ENCODE peak calls at places on chromosomes 1 and 21, in seven cellular contexts. One of them, this sample, is unnamed.

GRCh38 chr1:203291201-203292096 is 13.9 kb upstream of the BTG2 start:
- DNase-seq in prostate gland: no peak
- DNase-seq in OCI-LY7: no peak
- DNase-seq in BJ: no peak
- DNase-seq in fibroblast of lung: no peak
- DNase-seq in HCT116: no peak
- DNase-seq in left ventricle myocardium inferior: no peak
- DNase-seq in this sample: no peak

GRCh38 chr1:58358311-58358710 is 188.2 kb downstream of the OMA1 start:
- DNase-seq in prostate gland: no peak
- DNase-seq in OCI-LY7: no peak
- DNase-seq in BJ: peak; percentile 40
- DNase-seq in fibroblast of lung: no peak
- DNase-seq in HCT116: no peak
- DNase-seq in left ventricle myocardium inferior: no peak
- DNase-seq in this sample: no peak

GRCh38 chr1:155729031-155729898 is 40.4 kb downstream of the DAP3 start:
- DNase-seq in prostate gland: peak; percentile 65
- DNase-seq in OCI-LY7: peak; percentile 47
- DNase-seq in BJ: no peak
- DNase-seq in fibroblast of lung: peak; percentile 58
- DNase-seq in HCT116: peak; percentile 38
- DNase-seq in left ventricle myocardium inferior: no peak
- DNase-seq in this sample: peak; percentile 75

GRCh38 chr1:17120962-17121837 is 1.9 kb upstream of the PADI2 start:
- DNase-seq in prostate gland: peak; percentile 42
- DNase-seq in OCI-LY7: no peak
- DNase-seq in BJ: no peak
- DNase-seq in fibroblast of lung: peak; percentile 80
- DNase-seq in HCT116: no peak
- DNase-seq in left ventricle myocardium inferior: no peak
- DNase-seq in this sample: peak; percentile 43

GRCh38 chr1:48048064-48048463 is 50.9 kb upstream of the TRABD2B start:
- DNase-seq in prostate gland: no peak
- DNase-seq in OCI-LY7: no peak
- DNase-seq in BJ: no peak
- DNase-seq in fibroblast of lung: peak; percentile 51
- DNase-seq in HCT116: no peak
- DNase-seq in left ventricle myocardium inferior: peak; percentile 30
- DNase-seq in this sample: peak; percentile 30

GRCh38 chr1:216604771-216605170 is 118.5 kb downstream of the ESRRG start:
- DNase-seq in prostate gland: no peak
- DNase-seq in OCI-LY7: no peak
- DNase-seq in BJ: no peak
- DNase-seq in fibroblast of lung: no peak
- DNase-seq in HCT116: no peak
- DNase-seq in left ventricle myocardium inferior: no peak
- DNase-seq in this sample: no peak

GRCh38 chr1:1471389-1472045 is at the start of gene ATAD3B:
- DNase-seq in prostate gland: peak; percentile 92
- DNase-seq in OCI-LY7: peak; percentile 92
- DNase-seq in BJ: peak; percentile 47
- DNase-seq in fibroblast of lung: peak; percentile 92
- DNase-seq in HCT116: peak; percentile 86
- DNase-seq in left ventricle myocardium inferior: peak; percentile 96
- DNase-seq in this sample: peak; percentile 95

GRCh38 chr1:155318082-155318481 is 2.6 kb upstream of the RUSC1 start:
- DNase-seq in prostate gland: no peak
- DNase-seq in OCI-LY7: no peak
- DNase-seq in BJ: no peak
- DNase-seq in fibroblast of lung: no peak
- DNase-seq in HCT116: no peak
- DNase-seq in left ventricle myocardium inferior: no peak
- DNase-seq in this sample: no peak

GRCh38 chr1:31787261-31787660 is 23.1 kb upstream of the ADGRB2 start:
- DNase-seq in prostate gland: no peak
- DNase-seq in OCI-LY7: no peak
- DNase-seq in BJ: no peak
- DNase-seq in fibroblast of lung: no peak
- DNase-seq in HCT116: no peak
- DNase-seq in left ventricle myocardium inferior: no peak
- DNase-seq in this sample: no peak

GRCh38 chr1:223714849-223715709 is 2.7 kb downstream of the CAPN2 start:
- DNase-seq in prostate gland: peak; percentile 50
- DNase-seq in OCI-LY7: no peak
- DNase-seq in BJ: peak; percentile 75
- DNase-seq in fibroblast of lung: peak; percentile 95
- DNase-seq in HCT116: peak; percentile 66
- DNase-seq in left ventricle myocardium inferior: no peak
- DNase-seq in this sample: no peak

GRCh38 chr1:155946633-155947219 is 5.3 kb downstream of the RXFP4 start:
- DNase-seq in prostate gland: no peak
- DNase-seq in OCI-LY7: no peak
- DNase-seq in BJ: no peak
- DNase-seq in fibroblast of lung: no peak
- DNase-seq in HCT116: no peak
- DNase-seq in left ventricle myocardium inferior: no peak
- DNase-seq in this sample: no peak

GRCh38 chr1:178768423-178768822 is 43.4 kb downstream of the RALGPS2 start:
- DNase-seq in prostate gland: no peak
- DNase-seq in OCI-LY7: peak; percentile 46
- DNase-seq in BJ: no peak
- DNase-seq in fibroblast of lung: peak; percentile 8
- DNase-seq in HCT116: peak; percentile 10
- DNase-seq in left ventricle myocardium inferior: no peak
- DNase-seq in this sample: peak; percentile 40

GRCh38 chr1:193077991-193078390 is 18.6 kb downstream of the RO60 start:
- DNase-seq in prostate gland: no peak
- DNase-seq in OCI-LY7: no peak
- DNase-seq in BJ: no peak
- DNase-seq in fibroblast of lung: peak; percentile 63
- DNase-seq in HCT116: no peak
- DNase-seq in left ventricle myocardium inferior: no peak
- DNase-seq in this sample: no peak

GRCh38 chr1:111743679-111744101 is 4.5 kb upstream of the INKA2 start:
- DNase-seq in prostate gland: no peak
- DNase-seq in OCI-LY7: no peak
- DNase-seq in BJ: no peak
- DNase-seq in fibroblast of lung: peak; percentile 36
- DNase-seq in HCT116: no peak
- DNase-seq in left ventricle myocardium inferior: peak; percentile 51
- DNase-seq in this sample: no peak

GRCh38 chr1:206470692-206471414 is 577 bp downstream of the IKBKE start:
- DNase-seq in prostate gland: no peak
- DNase-seq in OCI-LY7: peak; percentile 77
- DNase-seq in BJ: no peak
- DNase-seq in fibroblast of lung: peak; percentile 89
- DNase-seq in HCT116: no peak
- DNase-seq in left ventricle myocardium inferior: no peak
- DNase-seq in this sample: no peak

GRCh38 chr1:66489972-66490601 is 43.9 kb upstream of the SGIP1 start:
- DNase-seq in prostate gland: no peak
- DNase-seq in OCI-LY7: no peak
- DNase-seq in BJ: no peak
- DNase-seq in fibroblast of lung: no peak
- DNase-seq in HCT116: no peak
- DNase-seq in left ventricle myocardium inferior: no peak
- DNase-seq in this sample: peak; percentile 22

GRCh38 chr21:32143222-32143939 is 135.5 kb downstream of the MIS18A start:
- DNase-seq in prostate gland: no peak
- DNase-seq in OCI-LY7: no peak
- DNase-seq in BJ: peak; percentile 37
- DNase-seq in fibroblast of lung: peak; percentile 9
- DNase-seq in HCT116: no peak
- DNase-seq in left ventricle myocardium inferior: peak; percentile 23
- DNase-seq in this sample: no peak

GRCh38 chr1:27090921-27091320 is 64.0 kb downstream of the SLC9A1 start:
- DNase-seq in prostate gland: no peak
- DNase-seq in OCI-LY7: no peak
- DNase-seq in BJ: no peak
- DNase-seq in fibroblast of lung: no peak
- DNase-seq in HCT116: no peak
- DNase-seq in left ventricle myocardium inferior: no peak
- DNase-seq in this sample: no peak

GRCh38 chr1:85102479-85102878 is 54.2 kb upstream of the MCOLN3 start:
- DNase-seq in prostate gland: no peak
- DNase-seq in OCI-LY7: no peak
- DNase-seq in BJ: no peak
- DNase-seq in fibroblast of lung: no peak
- DNase-seq in HCT116: no peak
- DNase-seq in left ventricle myocardium inferior: no peak
- DNase-seq in this sample: no peak

GRCh38 chr1:109787211-109787844 is 23.6 kb upstream of the EPS8L3 start:
- DNase-seq in prostate gland: no peak
- DNase-seq in OCI-LY7: no peak
- DNase-seq in BJ: no peak
- DNase-seq in fibroblast of lung: peak; percentile 52
- DNase-seq in HCT116: peak; percentile 42
- DNase-seq in left ventricle myocardium inferior: peak; percentile 9
- DNase-seq in this sample: no peak

GRCh38 chr1:181350146-181350545 is 133.2 kb upstream of the CACNA1E start:
- DNase-seq in prostate gland: no peak
- DNase-seq in OCI-LY7: no peak
- DNase-seq in BJ: no peak
- DNase-seq in fibroblast of lung: no peak
- DNase-seq in HCT116: no peak
- DNase-seq in left ventricle myocardium inferior: no peak
- DNase-seq in this sample: no peak

GRCh38 chr1:16174261-16174871 is 18.5 kb upstream of the EPHA2 start:
- DNase-seq in prostate gland: no peak
- DNase-seq in OCI-LY7: no peak
- DNase-seq in BJ: no peak
- DNase-seq in fibroblast of lung: no peak
- DNase-seq in HCT116: no peak
- DNase-seq in left ventricle myocardium inferior: no peak
- DNase-seq in this sample: no peak

GRCh38 chr1:27509127-27510080 is 19.4 kb upstream of the WASF2 start:
- DNase-seq in prostate gland: no peak
- DNase-seq in OCI-LY7: no peak
- DNase-seq in BJ: no peak
- DNase-seq in fibroblast of lung: no peak
- DNase-seq in HCT116: no peak
- DNase-seq in left ventricle myocardium inferior: no peak
- DNase-seq in this sample: no peak

GRCh38 chr21:28454978-28455600 is 537.6 kb downstream of the LTN1 start:
- DNase-seq in prostate gland: no peak
- DNase-seq in OCI-LY7: no peak
- DNase-seq in BJ: no peak
- DNase-seq in fibroblast of lung: peak; percentile 61
- DNase-seq in HCT116: no peak
- DNase-seq in left ventricle myocardium inferior: no peak
- DNase-seq in this sample: no peak

GRCh38 chr1:179129702-179130473 is 48.0 kb downstream of the TOR3A start:
- DNase-seq in prostate gland: no peak
- DNase-seq in OCI-LY7: peak; percentile 78
- DNase-seq in BJ: no peak
- DNase-seq in fibroblast of lung: peak; percentile 36
- DNase-seq in HCT116: no peak
- DNase-seq in left ventricle myocardium inferior: no peak
- DNase-seq in this sample: no peak

GRCh38 chr1:171816300-171816901 is 24.9 kb upstream of the DNM3 start:
- DNase-seq in prostate gland: no peak
- DNase-seq in OCI-LY7: no peak
- DNase-seq in BJ: no peak
- DNase-seq in fibroblast of lung: no peak
- DNase-seq in HCT116: no peak
- DNase-seq in left ventricle myocardium inferior: no peak
- DNase-seq in this sample: no peak
- TF ChIP-seq CTCF in prostate gland: no peak
- TF ChIP-seq CTCF in OCI-LY7: no peak
- TF ChIP-seq CTCF in BJ: no peak
- TF ChIP-seq CTCF in fibroblast of lung: no peak
- TF ChIP-seq CTCF in HCT116: no peak
- TF ChIP-seq CTCF in left ventricle myocardium inferior: no peak
- TF ChIP-seq CTCF in this sample: no peak

DNA sequence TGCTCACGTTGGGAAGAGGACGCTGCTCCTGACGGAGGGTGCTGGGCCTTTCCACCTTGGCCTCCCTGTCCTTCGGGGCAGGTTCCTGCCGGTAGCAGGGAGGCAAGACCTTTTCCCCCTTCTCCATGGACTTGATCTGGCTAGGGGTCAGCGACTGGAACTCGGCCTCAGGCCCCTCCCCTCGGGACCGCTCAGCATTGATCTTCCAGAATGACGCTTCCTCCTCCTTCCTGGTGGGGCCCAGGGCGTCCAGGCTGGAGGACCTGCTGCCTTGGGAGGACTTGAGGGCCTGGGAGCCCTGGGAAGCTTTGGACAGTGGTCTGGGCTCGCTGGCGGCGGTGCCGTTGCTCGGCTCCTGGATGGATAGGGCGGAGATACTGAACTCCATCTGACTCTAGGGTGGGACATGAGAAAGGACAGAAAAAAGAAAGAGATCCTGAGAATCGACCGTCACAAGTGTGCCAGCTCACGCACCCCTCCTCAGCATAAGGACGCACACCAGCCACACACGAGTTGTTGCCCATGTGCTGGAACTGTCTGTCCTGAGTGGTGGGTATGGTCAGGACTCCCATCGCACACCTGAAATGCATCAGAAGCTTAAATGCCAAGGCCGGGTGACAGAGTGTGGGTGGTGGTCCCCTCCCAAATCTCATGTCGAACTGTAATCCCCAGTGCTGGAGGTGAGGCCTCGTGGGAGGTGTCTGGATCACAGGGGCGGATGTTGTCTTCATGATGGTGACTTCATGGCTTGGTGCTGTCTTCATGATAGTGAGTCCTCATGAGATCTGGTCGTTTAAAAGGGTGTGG is 24.6 kb downstream of the C1orf198 start:
- DNase-seq in prostate gland: no peak
- DNase-seq in OCI-LY7: no peak
- DNase-seq in BJ: no peak
- DNase-seq in fibroblast of lung: no peak
- DNase-seq in HCT116: no peak
- DNase-seq in left ventricle myocardium inferior: no peak
- DNase-seq in this sample: no peak
- H3K36me3 ChIP-seq in prostate gland: no peaks in the 10 kb centered on the region
- H3K36me3 ChIP-seq in OCI-LY7: no peaks in the 10 kb centered on the region
- H3K36me3 ChIP-seq in BJ: peaks cover 21% of the 10 kb centered on the region
- H3K36me3 ChIP-seq in fibroblast of lung: peaks cover under 1% of the 10 kb centered on the region
- H3K36me3 ChIP-seq in HCT116: peaks cover 3% of the 10 kb centered on the region
- H3K36me3 ChIP-seq in left ventricle myocardium inferior: peaks cover 49% of the 10 kb centered on the region
- H3K36me3 ChIP-seq in this sample: peaks cover 4% of the 10 kb centered on the region

GRCh38 chr1:2801535-2802291 is at the start of gene TTC34:
- DNase-seq in prostate gland: no peak
- DNase-seq in OCI-LY7: peak; percentile 40
- DNase-seq in BJ: no peak
- DNase-seq in fibroblast of lung: no peak
- DNase-seq in HCT116: peak; percentile 36
- DNase-seq in left ventricle myocardium inferior: no peak
- DNase-seq in this sample: peak; percentile 54
- TF ChIP-seq CTCF in prostate gland: peak; percentile 23
- TF ChIP-seq CTCF in OCI-LY7: peak; percentile 69
- TF ChIP-seq CTCF in BJ: no peak
- TF ChIP-seq CTCF in fibroblast of lung: no peak
- TF ChIP-seq CTCF in HCT116: peak; percentile 85
- TF ChIP-seq CTCF in left ventricle myocardium inferior: peak; percentile 31
- TF ChIP-seq CTCF in this sample: peak; percentile 48

DNA sequence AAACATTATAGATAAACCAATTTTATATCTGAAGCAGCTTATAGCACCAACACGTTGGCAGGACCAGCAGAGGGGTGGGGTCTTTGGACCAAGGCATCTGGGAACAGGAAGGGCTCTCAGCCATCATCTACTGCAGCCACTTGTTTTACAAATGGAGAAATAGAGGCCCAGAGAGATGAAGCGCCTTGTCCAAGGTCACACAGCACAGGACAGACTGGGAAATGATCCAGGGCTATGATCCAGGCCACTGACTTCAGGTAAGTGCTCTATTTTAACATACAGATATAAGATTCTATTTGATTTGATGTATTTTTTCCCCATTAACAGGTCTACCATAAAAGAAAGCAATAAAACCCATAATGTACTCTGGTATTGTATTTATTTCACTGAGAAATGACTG is 16.9 kb downstream of the GADD45A start:
- DNase-seq in prostate gland: no peak
- DNase-seq in OCI-LY7: no peak
- DNase-seq in BJ: no peak
- DNase-seq in fibroblast of lung: no peak
- DNase-seq in HCT116: no peak
- DNase-seq in left ventricle myocardium inferior: no peak
- DNase-seq in this sample: no peak
- H3K36me3 ChIP-seq in prostate gland: no peaks in the 10 kb centered on the region
- H3K36me3 ChIP-seq in OCI-LY7: no peaks in the 10 kb centered on the region
- H3K36me3 ChIP-seq in BJ: peaks cover 8% of the 10 kb centered on the region
- H3K36me3 ChIP-seq in fibroblast of lung: peaks cover 4% of the 10 kb centered on the region
- H3K36me3 ChIP-seq in HCT116: no peaks in the 10 kb centered on the region
- H3K36me3 ChIP-seq in left ventricle myocardium inferior: peaks cover 25% of the 10 kb centered on the region
- H3K36me3 ChIP-seq in this sample: no peaks in the 10 kb centered on the region